ENCODE peak calls at places on chromosomes 11 and 22, in nine cellular contexts. One of them, this sample, is unnamed.

GRCh38 chr22:37196539-37197450 is 8.7 kb upstream of the C1QTNF6 start:
- DNase-seq in prostate gland: peak; percentile 69
- DNase-seq in uterus: peak; percentile 94
- DNase-seq in stomach: peak; percentile 91
- DNase-seq in CD8-positive, alpha-beta T cell: no peak
- DNase-seq in neuronal stem cell: no peak
- DNase-seq in heart right ventricle: peak; percentile 89
- DNase-seq in transverse colon: peak; percentile 91
- DNase-seq in lung: peak; percentile 84
- DNase-seq in this sample: peak; percentile 86

GRCh38 chr22:24506802-24507438 is 11.8 kb downstream of the UPB1 start:
- DNase-seq in prostate gland: no peak
- DNase-seq in uterus: no peak
- DNase-seq in stomach: no peak
- DNase-seq in CD8-positive, alpha-beta T cell: no peak
- DNase-seq in neuronal stem cell: no peak
- DNase-seq in heart right ventricle: no peak
- DNase-seq in transverse colon: no peak
- DNase-seq in lung: peak; percentile 49
- DNase-seq in this sample: no peak

GRCh38 chr11:87970762-87971161 is 204.5 kb downstream of the RAB38 start:
- DNase-seq in prostate gland: no peak
- DNase-seq in uterus: no peak
- DNase-seq in stomach: no peak
- DNase-seq in CD8-positive, alpha-beta T cell: no peak
- DNase-seq in neuronal stem cell: no peak
- DNase-seq in heart right ventricle: no peak
- DNase-seq in transverse colon: no peak
- DNase-seq in lung: no peak
- DNase-seq in this sample: no peak

GRCh38 chr11:65121447-65121864 is 478 bp downstream of the FAU start:
- DNase-seq in prostate gland: no peak
- DNase-seq in uterus: no peak
- DNase-seq in stomach: no peak
- DNase-seq in CD8-positive, alpha-beta T cell: no peak
- DNase-seq in neuronal stem cell: no peak
- DNase-seq in heart right ventricle: no peak
- DNase-seq in transverse colon: peak; percentile 57
- DNase-seq in lung: no peak
- DNase-seq in this sample: peak; percentile 61

GRCh38 chr11:95697614-95698408 is 91.8 kb downstream of the FAM76B start:
- DNase-seq in prostate gland: no peak
- DNase-seq in uterus: no peak
- DNase-seq in stomach: no peak
- DNase-seq in CD8-positive, alpha-beta T cell: no peak
- DNase-seq in neuronal stem cell: no peak
- DNase-seq in heart right ventricle: peak; percentile 6
- DNase-seq in transverse colon: no peak
- DNase-seq in lung: no peak
- DNase-seq in this sample: no peak

GRCh38 chr11:61111786-61112517 is 9.7 kb downstream of the CD5 start:
- DNase-seq in prostate gland: no peak
- DNase-seq in uterus: no peak
- DNase-seq in stomach: no peak
- DNase-seq in CD8-positive, alpha-beta T cell: peak; percentile 48
- DNase-seq in neuronal stem cell: no peak
- DNase-seq in heart right ventricle: no peak
- DNase-seq in transverse colon: no peak
- DNase-seq in lung: no peak
- DNase-seq in this sample: no peak

GRCh38 chr11:45922425-45923082 is at the start of gene LARGE2:
- DNase-seq in prostate gland: peak; percentile 56
- DNase-seq in uterus: peak; percentile 14
- DNase-seq in stomach: peak; percentile 78
- DNase-seq in CD8-positive, alpha-beta T cell: no peak
- DNase-seq in neuronal stem cell: peak; percentile 59
- DNase-seq in heart right ventricle: no peak
- DNase-seq in transverse colon: peak; percentile 45
- DNase-seq in lung: peak; percentile 66
- DNase-seq in this sample: peak; percentile 82

GRCh38 chr11:10301656-10302293 is 3.1 kb upstream of the ADM start:
- DNase-seq in prostate gland: no peak
- DNase-seq in uterus: no peak
- DNase-seq in stomach: no peak
- DNase-seq in CD8-positive, alpha-beta T cell: no peak
- DNase-seq in neuronal stem cell: no peak
- DNase-seq in heart right ventricle: no peak
- DNase-seq in transverse colon: no peak
- DNase-seq in lung: no peak
- DNase-seq in this sample: no peak

GRCh38 chr11:92894197-92894596 is 75.3 kb upstream of the MTNR1B start:
- DNase-seq in prostate gland: no peak
- DNase-seq in uterus: no peak
- DNase-seq in stomach: no peak
- DNase-seq in CD8-positive, alpha-beta T cell: no peak
- DNase-seq in neuronal stem cell: no peak
- DNase-seq in heart right ventricle: no peak
- DNase-seq in transverse colon: no peak
- DNase-seq in lung: no peak
- DNase-seq in this sample: no peak

GRCh38 chr11:110798231-110798630 is 86.0 kb upstream of the ARHGAP20 start:
- DNase-seq in prostate gland: no peak
- DNase-seq in uterus: no peak
- DNase-seq in stomach: no peak
- DNase-seq in CD8-positive, alpha-beta T cell: no peak
- DNase-seq in neuronal stem cell: no peak
- DNase-seq in heart right ventricle: no peak
- DNase-seq in transverse colon: no peak
- DNase-seq in lung: no peak
- DNase-seq in this sample: no peak

GRCh38 chr11:65776710-65777141 is 4.0 kb downstream of the AP5B1 start:
- DNase-seq in prostate gland: no peak
- DNase-seq in uterus: no peak
- DNase-seq in stomach: peak; percentile 21
- DNase-seq in CD8-positive, alpha-beta T cell: no peak
- DNase-seq in neuronal stem cell: no peak
- DNase-seq in heart right ventricle: no peak
- DNase-seq in transverse colon: no peak
- DNase-seq in lung: no peak
- DNase-seq in this sample: peak; percentile 83

GRCh38 chr22:17159504-17159951 is 451 bp upstream of the HDHD5 start:
- DNase-seq in prostate gland: peak; percentile 47
- DNase-seq in uterus: no peak
- DNase-seq in stomach: peak; percentile 62
- DNase-seq in CD8-positive, alpha-beta T cell: peak; percentile 30
- DNase-seq in neuronal stem cell: no peak
- DNase-seq in heart right ventricle: peak; percentile 40
- DNase-seq in transverse colon: peak; percentile 62
- DNase-seq in lung: peak; percentile 61
- DNase-seq in this sample: peak; percentile 51

GRCh38 chr11:27610287-27610686 is 90.0 kb downstream of the BDNF start:
- DNase-seq in prostate gland: no peak
- DNase-seq in uterus: no peak
- DNase-seq in stomach: no peak
- DNase-seq in CD8-positive, alpha-beta T cell: no peak
- DNase-seq in neuronal stem cell: no peak
- DNase-seq in heart right ventricle: no peak
- DNase-seq in transverse colon: no peak
- DNase-seq in lung: no peak
- DNase-seq in this sample: no peak

GRCh38 chr11:64687204-64687603 is 35.8 kb downstream of the NRXN2 start:
- DNase-seq in prostate gland: no peak
- DNase-seq in uterus: peak; percentile 32
- DNase-seq in stomach: no peak
- DNase-seq in CD8-positive, alpha-beta T cell: no peak
- DNase-seq in neuronal stem cell: no peak
- DNase-seq in heart right ventricle: peak; percentile 38
- DNase-seq in transverse colon: no peak
- DNase-seq in lung: no peak
- DNase-seq in this sample: no peak

GRCh38 chr22:37802310-37803194 is 5.2 kb upstream of the GCAT start:
- DNase-seq in prostate gland: no peak
- DNase-seq in uterus: peak; percentile 59
- DNase-seq in stomach: peak; percentile 60
- DNase-seq in CD8-positive, alpha-beta T cell: no peak
- DNase-seq in neuronal stem cell: peak; percentile 73
- DNase-seq in heart right ventricle: peak; percentile 57
- DNase-seq in transverse colon: peak; percentile 73
- DNase-seq in lung: no peak
- DNase-seq in this sample: peak; percentile 85

GRCh38 chr22:43151251-43152000 is at the start of gene TSPO:
- DNase-seq in prostate gland: peak; percentile 78
- DNase-seq in uterus: peak; percentile 79
- DNase-seq in stomach: peak; percentile 86
- DNase-seq in CD8-positive, alpha-beta T cell: peak; percentile 57
- DNase-seq in neuronal stem cell: peak; percentile 14
- DNase-seq in heart right ventricle: peak; percentile 78
- DNase-seq in transverse colon: peak; percentile 84
- DNase-seq in lung: peak; percentile 74
- DNase-seq in this sample: peak; percentile 75

GRCh38 chr11:19259487-19260345 is 19.0 kb upstream of the E2F8 start:
- DNase-seq in prostate gland: peak; percentile 32
- DNase-seq in uterus: peak; percentile 44
- DNase-seq in stomach: peak; percentile 80
- DNase-seq in CD8-positive, alpha-beta T cell: peak; percentile 63
- DNase-seq in neuronal stem cell: peak; percentile 62
- DNase-seq in heart right ventricle: peak; percentile 57
- DNase-seq in transverse colon: peak; percentile 75
- DNase-seq in lung: peak; percentile 64
- DNase-seq in this sample: peak; percentile 32

GRCh38 chr22:50082961-50083461 is 2.2 kb downstream of the MLC1 start:
- DNase-seq in prostate gland: no peak
- DNase-seq in uterus: no peak
- DNase-seq in stomach: no peak
- DNase-seq in CD8-positive, alpha-beta T cell: no peak
- DNase-seq in neuronal stem cell: no peak
- DNase-seq in heart right ventricle: no peak
- DNase-seq in transverse colon: peak; percentile 24
- DNase-seq in lung: no peak
- DNase-seq in this sample: no peak

GRCh38 chr11:2901854-2902783 is 16.5 kb upstream of the CDKN1C start:
- DNase-seq in prostate gland: peak; percentile 98
- DNase-seq in uterus: peak; percentile 96
- DNase-seq in stomach: peak; percentile 97
- DNase-seq in CD8-positive, alpha-beta T cell: peak; percentile 91
- DNase-seq in neuronal stem cell: peak; percentile 76
- DNase-seq in heart right ventricle: peak; percentile 93
- DNase-seq in transverse colon: peak; percentile 99
- DNase-seq in lung: peak; percentile 96
- DNase-seq in this sample: peak; percentile 93
- H3K4me1 ChIP-seq in prostate gland: peaks cover 18% of the 10 kb centered on the region
- H3K4me1 ChIP-seq in uterus: no peaks in the 10 kb centered on the region
- H3K4me1 ChIP-seq in stomach: peaks cover 51% of the 10 kb centered on the region
- H3K4me1 ChIP-seq in CD8-positive, alpha-beta T cell: peaks cover 42% of the 10 kb centered on the region
- H3K4me1 ChIP-seq in neuronal stem cell: peaks cover 15% of the 10 kb centered on the region
- H3K4me1 ChIP-seq in heart right ventricle: peaks cover 34% of the 10 kb centered on the region
- H3K4me1 ChIP-seq in transverse colon: peaks cover 60% of the 10 kb centered on the region
- H3K4me1 ChIP-seq in lung: peaks cover 23% of the 10 kb centered on the region
- H3K4me1 ChIP-seq in this sample: peaks cover 7% of the 10 kb centered on the region

DNA sequence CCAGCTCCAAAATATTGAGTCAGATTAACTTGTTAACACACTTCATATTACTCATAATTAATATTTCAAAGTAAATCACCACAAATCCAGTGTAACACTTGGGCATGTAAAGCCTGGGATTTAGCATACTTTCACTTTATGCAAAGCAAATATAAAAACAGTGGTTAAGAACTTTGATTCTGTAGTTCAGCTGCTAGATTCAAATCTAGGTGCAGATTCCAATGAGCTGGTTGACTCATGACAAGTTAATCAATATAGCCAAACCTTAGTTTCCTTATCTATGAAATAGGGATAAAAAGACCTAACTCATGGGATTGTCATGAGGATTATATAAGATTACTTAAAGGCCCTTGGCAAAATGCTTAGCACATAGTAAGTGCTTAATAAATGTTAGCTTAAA is 45.9 kb downstream of the ARHGAP42 start:
- DNase-seq in prostate gland: no peak
- DNase-seq in uterus: no peak
- DNase-seq in stomach: no peak
- DNase-seq in CD8-positive, alpha-beta T cell: no peak
- DNase-seq in neuronal stem cell: no peak
- DNase-seq in heart right ventricle: no peak
- DNase-seq in transverse colon: no peak
- DNase-seq in lung: no peak
- DNase-seq in this sample: no peak
- H3K4me1 ChIP-seq in prostate gland: no peaks in the 10 kb centered on the region
- H3K4me1 ChIP-seq in uterus: no peaks in the 10 kb centered on the region
- H3K4me1 ChIP-seq in stomach: no peaks in the 10 kb centered on the region
- H3K4me1 ChIP-seq in CD8-positive, alpha-beta T cell: no peaks in the 10 kb centered on the region
- H3K4me1 ChIP-seq in neuronal stem cell: no peaks in the 10 kb centered on the region
- H3K4me1 ChIP-seq in heart right ventricle: peaks cover 25% of the 10 kb centered on the region
- H3K4me1 ChIP-seq in transverse colon: peaks cover 8% of the 10 kb centered on the region
- H3K4me1 ChIP-seq in lung: peaks cover 2% of the 10 kb centered on the region
- H3K4me1 ChIP-seq in this sample: no peaks in the 10 kb centered on the region

DNA sequence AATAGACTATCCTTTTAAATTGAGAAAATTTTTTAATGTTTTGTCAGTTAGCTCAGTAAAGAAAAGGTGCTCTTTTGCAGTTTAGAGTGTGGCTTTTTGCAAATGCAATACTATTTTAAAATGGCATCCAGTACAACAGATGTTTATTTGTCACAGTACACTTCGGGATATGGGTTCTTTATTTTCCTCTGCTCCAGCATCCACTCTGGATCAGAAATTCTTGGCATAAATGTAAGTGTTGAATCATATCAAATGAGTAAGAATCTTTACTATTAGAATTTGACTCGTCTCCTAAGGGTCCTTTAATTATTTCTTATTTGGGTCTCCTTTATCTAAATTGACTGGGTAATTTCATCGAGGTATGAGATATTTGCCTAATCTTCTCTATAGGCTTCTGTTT is 132.9 kb downstream of the CASP12 start:
- DNase-seq in prostate gland: no peak
- DNase-seq in uterus: no peak
- DNase-seq in stomach: no peak
- DNase-seq in CD8-positive, alpha-beta T cell: no peak
- DNase-seq in neuronal stem cell: no peak
- DNase-seq in heart right ventricle: no peak
- DNase-seq in transverse colon: no peak
- DNase-seq in lung: no peak
- DNase-seq in this sample: no peak
- H3K4me1 ChIP-seq in prostate gland: no peaks in the 10 kb centered on the region
- H3K4me1 ChIP-seq in uterus: no peaks in the 10 kb centered on the region
- H3K4me1 ChIP-seq in stomach: no peaks in the 10 kb centered on the region
- H3K4me1 ChIP-seq in CD8-positive, alpha-beta T cell: no peaks in the 10 kb centered on the region
- H3K4me1 ChIP-seq in neuronal stem cell: no peaks in the 10 kb centered on the region
- H3K4me1 ChIP-seq in heart right ventricle: no peaks in the 10 kb centered on the region
- H3K4me1 ChIP-seq in transverse colon: no peaks in the 10 kb centered on the region
- H3K4me1 ChIP-seq in lung: no peaks in the 10 kb centered on the region
- H3K4me1 ChIP-seq in this sample: no peaks in the 10 kb centered on the region

DNA sequence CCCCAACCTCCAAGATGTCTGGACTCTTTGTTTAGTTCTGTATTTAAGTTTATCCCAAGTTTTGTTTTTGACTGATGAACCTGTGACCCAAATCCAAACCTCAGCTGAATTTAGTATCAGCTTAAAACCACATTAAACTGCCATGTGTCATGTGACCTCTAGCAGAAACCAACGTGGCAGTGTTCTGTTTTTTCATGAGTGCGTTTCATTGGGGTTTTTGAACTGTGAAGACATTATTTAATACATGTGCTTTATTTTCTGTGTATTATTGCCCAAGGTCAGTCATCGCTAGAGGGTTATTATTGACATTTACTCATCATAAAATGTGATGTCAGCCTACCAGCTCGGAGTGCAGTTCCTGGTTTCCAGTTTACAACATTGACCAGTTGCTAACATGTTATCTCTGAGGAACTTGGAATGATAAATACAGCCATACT is 1.8 kb downstream of the TLCD5 start:
- DNase-seq in prostate gland: no peak
- DNase-seq in uterus: no peak
- DNase-seq in stomach: no peak
- DNase-seq in CD8-positive, alpha-beta T cell: no peak
- DNase-seq in neuronal stem cell: no peak
- DNase-seq in heart right ventricle: no peak
- DNase-seq in transverse colon: no peak
- DNase-seq in lung: no peak
- DNase-seq in this sample: no peak
- H3K4me1 ChIP-seq in prostate gland: no peaks in the 10 kb centered on the region
- H3K4me1 ChIP-seq in uterus: no peaks in the 10 kb centered on the region
- H3K4me1 ChIP-seq in stomach: peaks cover 21% of the 10 kb centered on the region
- H3K4me1 ChIP-seq in CD8-positive, alpha-beta T cell: peaks cover 8% of the 10 kb centered on the region
- H3K4me1 ChIP-seq in neuronal stem cell: peaks cover 7% of the 10 kb centered on the region
- H3K4me1 ChIP-seq in heart right ventricle: peaks cover 37% of the 10 kb centered on the region
- H3K4me1 ChIP-seq in transverse colon: peaks cover 34% of the 10 kb centered on the region
- H3K4me1 ChIP-seq in lung: peaks cover 2% of the 10 kb centered on the region
- H3K4me1 ChIP-seq in this sample: peaks cover 36% of the 10 kb centered on the region

This sample was measured in pancreas.